ENCODE peak calls at places on chromosome X, in nine cellular contexts. One of them, this sample, is unnamed.

GRCh38 chrX:113222305-113222704 is 381.7 kb upstream of the AMOT start:
- DNase-seq in ovary: no peak
- DNase-seq in A549: no peak
- DNase-seq in K562: no peak
- DNase-seq in tibial nerve: no peak
- DNase-seq in HepG2: no peak
- DNase-seq in upper lobe of left lung: no peak
- DNase-seq in suprapubic skin: no peak
- DNase-seq in H1: no peak
- DNase-seq in this sample: no peak

GRCh38 chrX:154025230-154025629 is 5.5 kb upstream of the IRAK1 start:
- DNase-seq in ovary: no peak
- DNase-seq in A549: no peak
- DNase-seq in K562: no peak
- DNase-seq in tibial nerve: no peak
- DNase-seq in HepG2: no peak
- DNase-seq in upper lobe of left lung: no peak
- DNase-seq in suprapubic skin: no peak
- DNase-seq in H1: no peak
- DNase-seq in this sample: no peak

GRCh38 chrX:9180623-9181022 is 146.7 kb upstream of the FAM9B start:
- DNase-seq in ovary: no peak
- DNase-seq in A549: no peak
- DNase-seq in K562: no peak
- DNase-seq in tibial nerve: no peak
- DNase-seq in HepG2: no peak
- DNase-seq in upper lobe of left lung: no peak
- DNase-seq in suprapubic skin: no peak
- DNase-seq in H1: peak
- DNase-seq in this sample: no peak

GRCh38 chrX:12903646-12904045 is 2.8 kb upstream of the TLR8 start:
- DNase-seq in ovary: no peak
- DNase-seq in A549: no peak
- DNase-seq in K562: no peak
- DNase-seq in tibial nerve: peak
- DNase-seq in HepG2: no peak
- DNase-seq in upper lobe of left lung: no peak
- DNase-seq in suprapubic skin: no peak
- DNase-seq in H1: no peak
- DNase-seq in this sample: no peak

GRCh38 chrX:153450114-153450948 is 4.5 kb upstream of the TREX2 start:
- DNase-seq in ovary: peak
- DNase-seq in A549: no peak
- DNase-seq in K562: no peak
- DNase-seq in tibial nerve: no peak
- DNase-seq in HepG2: no peak
- DNase-seq in upper lobe of left lung: no peak
- DNase-seq in suprapubic skin: no peak
- DNase-seq in H1: no peak
- DNase-seq in this sample: no peak

GRCh38 chrX:154013001-154013421 is 6.7 kb downstream of the IRAK1 start:
- DNase-seq in ovary: no peak
- DNase-seq in A549: no peak
- DNase-seq in K562: no peak
- DNase-seq in tibial nerve: no peak
- DNase-seq in HepG2: no peak
- DNase-seq in upper lobe of left lung: no peak
- DNase-seq in suprapubic skin: no peak
- DNase-seq in H1: no peak
- DNase-seq in this sample: no peak

GRCh38 chrX:14873676-14874049 is 442 bp downstream of the MOSPD2 start:
- DNase-seq in ovary: no peak
- DNase-seq in A549: no peak
- DNase-seq in K562: no peak
- DNase-seq in tibial nerve: no peak
- DNase-seq in HepG2: no peak
- DNase-seq in upper lobe of left lung: no peak
- DNase-seq in suprapubic skin: no peak
- DNase-seq in H1: no peak
- DNase-seq in this sample: no peak

GRCh38 chrX:13473666-13474516 is 95.5 kb upstream of the EGFL6 start:
- DNase-seq in ovary: no peak
- DNase-seq in A549: no peak
- DNase-seq in K562: no peak
- DNase-seq in tibial nerve: no peak
- DNase-seq in HepG2: no peak
- DNase-seq in upper lobe of left lung: no peak
- DNase-seq in suprapubic skin: no peak
- DNase-seq in H1: no peak
- DNase-seq in this sample: no peak

GRCh38 chrX:107731831-107732502 is 43.6 kb downstream of the TSC22D3 start:
- DNase-seq in ovary: peak
- DNase-seq in A549: peak
- DNase-seq in K562: peak
- DNase-seq in tibial nerve: peak
- DNase-seq in HepG2: no peak
- DNase-seq in upper lobe of left lung: peak
- DNase-seq in suprapubic skin: no peak
- DNase-seq in H1: no peak
- DNase-seq in this sample: peak

GRCh38 chrX:41553688-41554087 is 106.5 kb downstream of the NYX start:
- DNase-seq in ovary: no peak
- DNase-seq in A549: no peak
- DNase-seq in K562: no peak
- DNase-seq in tibial nerve: no peak
- DNase-seq in HepG2: no peak
- DNase-seq in upper lobe of left lung: no peak
- DNase-seq in suprapubic skin: no peak
- DNase-seq in H1: no peak
- DNase-seq in this sample: no peak

GRCh38 chrX:641671-642435 is 11.3 kb downstream of the SHOX start:
- DNase-seq in ovary: no peak
- DNase-seq in A549: no peak
- DNase-seq in K562: no peak
- DNase-seq in tibial nerve: no peak
- DNase-seq in HepG2: no peak
- DNase-seq in upper lobe of left lung: no peak
- DNase-seq in suprapubic skin: no peak
- DNase-seq in H1: no peak
- DNase-seq in this sample: no peak

GRCh38 chrX:29890004-29890403 is 325.4 kb upstream of the MAGEB2 start:
- DNase-seq in ovary: no peak
- DNase-seq in A549: no peak
- DNase-seq in K562: no peak
- DNase-seq in tibial nerve: no peak
- DNase-seq in HepG2: no peak
- DNase-seq in upper lobe of left lung: no peak
- DNase-seq in suprapubic skin: no peak
- DNase-seq in H1: no peak
- DNase-seq in this sample: no peak

GRCh38 chrX:68920541-68920940 is 91.7 kb downstream of the EFNB1 start:
- DNase-seq in ovary: peak
- DNase-seq in A549: no peak
- DNase-seq in K562: no peak
- DNase-seq in tibial nerve: peak
- DNase-seq in HepG2: no peak
- DNase-seq in upper lobe of left lung: no peak
- DNase-seq in suprapubic skin: no peak
- DNase-seq in H1: no peak
- DNase-seq in this sample: no peak

GRCh38 chrX:102840871-102841705 is 96.0 kb upstream of the RAB40AL start:
- DNase-seq in ovary: no peak
- DNase-seq in A549: no peak
- DNase-seq in K562: peak
- DNase-seq in tibial nerve: no peak
- DNase-seq in HepG2: no peak
- DNase-seq in upper lobe of left lung: no peak
- DNase-seq in suprapubic skin: no peak
- DNase-seq in H1: no peak
- DNase-seq in this sample: no peak

GRCh38 chrX:65667503-65668355 is at the start of gene MSN:
- DNase-seq in ovary: peak
- DNase-seq in A549: peak
- DNase-seq in K562: peak
- DNase-seq in tibial nerve: peak
- DNase-seq in HepG2: no peak
- DNase-seq in upper lobe of left lung: peak
- DNase-seq in suprapubic skin: peak
- DNase-seq in H1: no peak
- DNase-seq in this sample: no peak

GRCh38 chrX:78886550-78886949 is 58.6 kb upstream of the P2RY10 start:
- DNase-seq in ovary: no peak
- DNase-seq in A549: peak
- DNase-seq in K562: no peak
- DNase-seq in tibial nerve: no peak
- DNase-seq in HepG2: no peak
- DNase-seq in upper lobe of left lung: no peak
- DNase-seq in suprapubic skin: no peak
- DNase-seq in H1: no peak
- DNase-seq in this sample: no peak

GRCh38 chrX:138765061-138765460 is 53.5 kb upstream of the FGF13 start:
- DNase-seq in ovary: no peak
- DNase-seq in A549: no peak
- DNase-seq in K562: no peak
- DNase-seq in tibial nerve: no peak
- DNase-seq in HepG2: no peak
- DNase-seq in upper lobe of left lung: no peak
- DNase-seq in suprapubic skin: no peak
- DNase-seq in H1: no peak
- DNase-seq in this sample: no peak

GRCh38 chrX:118497180-118497814 is 1.7 kb downstream of the DOCK11 start:
- DNase-seq in ovary: no peak
- DNase-seq in A549: no peak
- DNase-seq in K562: no peak
- DNase-seq in tibial nerve: no peak
- DNase-seq in HepG2: peak
- DNase-seq in upper lobe of left lung: no peak
- DNase-seq in suprapubic skin: no peak
- DNase-seq in H1: no peak
- DNase-seq in this sample: no peak

GRCh38 chrX:40646489-40647306 is 663 bp downstream of the CXorf38 start:
- DNase-seq in ovary: peak
- DNase-seq in A549: peak
- DNase-seq in K562: peak
- DNase-seq in tibial nerve: peak
- DNase-seq in HepG2: no peak
- DNase-seq in upper lobe of left lung: peak
- DNase-seq in suprapubic skin: peak
- DNase-seq in H1: no peak
- DNase-seq in this sample: no peak

DNA sequence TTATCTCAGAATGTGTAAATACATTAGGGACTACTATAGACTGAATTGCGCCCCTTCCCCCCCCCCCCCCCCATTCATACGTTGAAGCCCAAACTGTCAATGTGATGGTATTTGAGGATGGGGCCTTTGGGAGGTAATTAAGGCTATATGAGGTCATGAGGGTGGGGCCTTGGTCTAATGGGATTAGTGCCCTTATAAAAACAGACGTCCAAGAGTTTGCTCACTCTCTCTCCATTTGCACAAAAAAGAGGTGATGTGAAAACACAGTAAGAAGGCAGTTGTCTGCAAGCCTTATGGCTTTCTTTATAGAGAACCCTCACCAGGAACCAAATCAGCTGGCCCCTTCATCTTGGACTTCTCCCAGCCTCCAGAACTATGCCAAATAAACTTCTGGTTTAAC is 15.3 kb downstream of the SPACA5 start:
- DNase-seq in ovary: no peak
- DNase-seq in A549: no peak
- DNase-seq in K562: no peak
- DNase-seq in tibial nerve: no peak
- DNase-seq in HepG2: no peak
- DNase-seq in upper lobe of left lung: no peak
- DNase-seq in suprapubic skin: no peak
- DNase-seq in H1: no peak
- DNase-seq in this sample: no peak
- H3K4me3 ChIP-seq in ovary: no peak
- H3K4me3 ChIP-seq in A549: peak
- H3K4me3 ChIP-seq in K562: no peak
- H3K4me3 ChIP-seq in tibial nerve: peak
- H3K4me3 ChIP-seq in HepG2: peak
- H3K4me3 ChIP-seq in upper lobe of left lung: no peak
- H3K4me3 ChIP-seq in suprapubic skin: peak
- H3K4me3 ChIP-seq in H1: no peak
- H3K4me3 ChIP-seq in this sample: no peak

DNA sequence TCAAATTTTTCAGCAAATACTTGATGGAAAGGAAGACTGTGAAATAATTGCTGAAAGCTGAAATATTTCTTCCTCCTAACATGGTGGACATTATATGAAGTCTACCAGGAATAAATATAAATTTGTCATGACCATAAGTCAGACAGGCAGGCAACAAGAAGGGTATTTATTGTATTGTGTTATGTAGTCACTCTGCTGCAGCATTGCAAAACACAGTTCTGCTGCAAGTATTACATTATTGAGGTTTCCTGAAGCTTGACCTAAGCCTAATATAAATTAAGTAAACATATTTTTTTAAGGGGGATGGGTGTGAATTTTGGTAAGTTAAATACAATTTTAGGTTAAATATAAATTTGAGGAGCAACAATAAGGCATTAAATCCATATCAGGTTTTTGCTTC is 60.2 kb upstream of the MAOA start:
- DNase-seq in ovary: no peak
- DNase-seq in A549: no peak
- DNase-seq in K562: no peak
- DNase-seq in tibial nerve: no peak
- DNase-seq in HepG2: no peak
- DNase-seq in upper lobe of left lung: no peak
- DNase-seq in suprapubic skin: no peak
- DNase-seq in H1: no peak
- DNase-seq in this sample: no peak
- TF ChIP-seq EP300 in ovary: no peak
- TF ChIP-seq EP300 in A549: no peak
- TF ChIP-seq EP300 in K562: no peak
- TF ChIP-seq EP300 in tibial nerve: no peak
- TF ChIP-seq EP300 in HepG2: no peak
- TF ChIP-seq EP300 in upper lobe of left lung: no peak
- TF ChIP-seq EP300 in suprapubic skin: no peak
- TF ChIP-seq EP300 in H1: no peak
- TF ChIP-seq EP300 in this sample: no peak

GRCh38 chrX:23334871-23335599 is 386 bp downstream of the PTCHD1 start:
- DNase-seq in ovary: no peak
- DNase-seq in A549: no peak
- DNase-seq in K562: no peak
- DNase-seq in tibial nerve: no peak
- DNase-seq in HepG2: no peak
- DNase-seq in upper lobe of left lung: no peak
- DNase-seq in suprapubic skin: no peak
- DNase-seq in H1: no peak
- DNase-seq in this sample: no peak
- H3K4me3 ChIP-seq in ovary: peak
- H3K4me3 ChIP-seq in A549: no peak
- H3K4me3 ChIP-seq in K562: no peak
- H3K4me3 ChIP-seq in tibial nerve: peak
- H3K4me3 ChIP-seq in HepG2: no peak
- H3K4me3 ChIP-seq in upper lobe of left lung: peak
- H3K4me3 ChIP-seq in suprapubic skin: peak
- H3K4me3 ChIP-seq in H1: peak
- H3K4me3 ChIP-seq in this sample: peak

DNA sequence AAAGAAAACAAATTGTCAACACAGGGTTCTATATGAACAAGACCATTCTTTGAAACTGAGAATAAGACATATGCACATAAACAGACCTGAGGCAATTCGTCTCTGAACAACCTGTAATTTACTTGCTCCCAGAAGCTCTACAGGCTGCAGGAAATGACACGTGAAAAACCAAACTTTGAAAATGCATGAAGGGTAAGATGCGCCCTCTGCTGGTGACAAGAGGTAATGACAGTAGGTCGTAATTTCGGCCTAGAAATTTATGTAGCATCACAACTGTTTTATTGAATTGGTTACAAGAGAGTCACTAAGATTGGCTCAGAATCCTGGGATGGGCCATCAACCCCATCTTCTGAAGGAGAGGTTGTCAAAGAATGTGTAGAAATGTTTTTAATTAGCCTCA is 276.5 kb downstream of the PPP4R3C start:
- DNase-seq in ovary: no peak
- DNase-seq in A549: no peak
- DNase-seq in K562: peak
- DNase-seq in tibial nerve: no peak
- DNase-seq in HepG2: peak
- DNase-seq in upper lobe of left lung: peak
- DNase-seq in suprapubic skin: no peak
- DNase-seq in H1: no peak
- DNase-seq in this sample: no peak
- TF ChIP-seq EP300 in ovary: no peak
- TF ChIP-seq EP300 in A549: no peak
- TF ChIP-seq EP300 in K562: no peak
- TF ChIP-seq EP300 in tibial nerve: no peak
- TF ChIP-seq EP300 in HepG2: no peak
- TF ChIP-seq EP300 in upper lobe of left lung: no peak
- TF ChIP-seq EP300 in suprapubic skin: no peak
- TF ChIP-seq EP300 in H1: no peak
- TF ChIP-seq EP300 in this sample: no peak